ENCODE peak calls at places on chromosome X, in six cellular contexts. S, K, N, E, X and I are unnamed samples.

GRCh38 chrX:140661657-140662056 is 47.9 kb upstream of the LINC00632 start:
- DNase-seq in K (no peak), X (peak), S (peak), N (peak), E (no peak), I (no peak)

GRCh38 chrX:15143050-15143824 is 126.6 kb downstream of the ASB9 start:
- DNase-seq in S (peak), X (peak), E (no peak), K (peak), N (peak), I (peak)

GRCh38 chrX:74490249-74490648 is 69.0 kb downstream of the SLC16A2 start:
- DNase-seq in E (no peak), S (no peak), K (no peak), N (no peak), X (no peak), I (peak)

GRCh38 chrX:76253432-76253831 is 80.6 kb downstream of the PBDC1 start:
- DNase-seq in N (peak), K (peak), X (peak), E (no peak), S (no peak), I (no peak)

GRCh38 chrX:53605004-53605403 is 81.5 kb downstream of the HUWE1 start:
- DNase-seq in X (no peak), E (no peak), K (peak), N (peak), S (no peak), I (no peak)

GRCh38 chrX:125203379-125203736 is 116.3 kb upstream of the TEX13C start:
- DNase-seq in K (no peak), E (peak), N (no peak), S (no peak), X (no peak), I (peak)

GRCh38 chrX:46648660-46649059 is 75.1 kb downstream of the CHST7 start:
- DNase-seq in K (no peak), N (no peak), S (no peak), X (no peak), E (no peak), I (no peak)

GRCh38 chrX:65821721-65822496 is 154.5 kb downstream of the MSN start:
- DNase-seq in N (no peak), S (no peak), X (no peak), E (peak), K (peak), I (no peak)

GRCh38 chrX:11465648-11466411 is 172.6 kb downstream of the AMELX start:
- DNase-seq in K (no peak), N (peak), E (no peak), S (no peak), X (no peak), I (no peak)

GRCh38 chrX:18575744-18576143 is 96.2 kb downstream of the RS1 start:
- DNase-seq in K (no peak), E (no peak), S (no peak), X (no peak), N (no peak), I (no peak)